ENCODE peak calls at places on chromosomes 6 and 20, in six cellular contexts. B is heart left ventricle; W is nucleus accumbens; I is activated CD4-positive, alpha-beta T cell treated with anti-CD3 and anti-CD28 coated beads, Interleukin-2, amount 50 U/mL, for 1 hour; A is CD8-positive, alpha-beta T cell; F is stimulated activated CD8-positive, alpha-beta memory T cell treated with anti-CD3 and anti-CD28 coated beads, Interleukin-15, amount 100 ng/mL, for 24 hours. U is an unnamed sample.

GRCh38 chr6:43885399-43886066 is 115.5 kb downstream of the VEGFA start:
- DNase-seq in A (no peak), I (no peak), B (no peak), F (no peak), W (no peak), U (no peak)

GRCh38 chr20:36544134-36545018 is 3.1 kb downstream of the MYL9 start:
- DNase-seq in A (no peak), W (no peak), F (no peak), B (peak), I (no peak), U (no peak)

GRCh38 chr6:75813476-75814250 is 64.6 kb downstream of the MYO6 start:
- DNase-seq in A (no peak), I (no peak), W (no peak), F (no peak), B (no peak), U (no peak)

GRCh38 chr6:158536084-158536890 is 23.6 kb upstream of the TMEM181 start:
- DNase-seq in W (peak), B (peak), I (peak), F (peak), A (peak), U (peak)

GRCh38 chr20:51275816-51276215 is 252.9 kb upstream of the KCNG1 start:
- DNase-seq in I (no peak), B (no peak), A (no peak), W (peak), F (no peak), U (no peak)

GRCh38 chr6:168050861-168051586 is 28.0 kb downstream of the FRMD1 start:
- DNase-seq in I (no peak), W (no peak), B (peak), A (no peak), F (no peak), U (no peak)

GRCh38 chr20:33373735-33374605 is 27.3 kb downstream of the CDK5RAP1 start:
- DNase-seq in W (no peak), I (no peak), A (no peak), B (no peak), F (no peak), U (no peak)

GRCh38 chr20:19244291-19244690 is 31.8 kb downstream of the SLC24A3 start:
- DNase-seq in W (no peak), F (no peak), I (no peak), A (no peak), B (no peak), U (no peak)

GRCh38 chr6:52815167-52816092 is 11.8 kb upstream of the GSTA1 start:
- DNase-seq in B (no peak), F (no peak), I (peak), A (peak), W (peak), U (peak)

GRCh38 chr6:159758031-159759001 is 3.5 kb upstream of the ACAT2 start:
- DNase-seq in I (no peak), A (no peak), F (no peak), W (no peak), B (no peak), U (no peak)

GRCh38 chr20:35575958-35576357 is 34.1 kb downstream of the ERGIC3 start:
- DNase-seq in A (no peak), W (no peak), F (no peak), I (no peak), B (no peak), U (no peak)

GRCh38 chr20:61609461-61609860 is 357.4 kb downstream of the CDH4 start:
- DNase-seq in F (no peak), A (no peak), I (no peak), W (no peak), B (no peak), U (no peak)

U was measured in activated naive CD4-positive, alpha-beta T cell treated with anti-CD3 and anti-CD28 coated beads, Interleukin-2, amount 50 U/mL, for 16 hours.